ENCODE peak calls at places on chromosome 9, in nine cellular contexts. One of them, this sample, is unnamed.

GRCh38 chr9:137828527-137829259 is 48.9 kb upstream of the CACNA1B start:
- DNase-seq in M059J: peak
- DNase-seq in GM20000: no peak
- DNase-seq in stimulated activated CD4-positive, alpha-beta T cell treated with anti-CD3 and anti-CD28 coated beads, Interleukin-1b, Interleukin-23, amount 100 ng/mL, for 24 hours: no peak
- DNase-seq in substantia nigra: no peak
- DNase-seq in foreskin fibroblast: peak
- DNase-seq in neural progenitor cell: peak
- DNase-seq in activated CD4-positive, alpha-beta T cell treated with anti-CD3 and anti-CD28 coated beads for 24 hours: no peak
- DNase-seq in HTR-8/SVneo: peak
- DNase-seq in this sample: peak

GRCh38 chr9:134884492-134884891 is 3.9 kb downstream of the FCN2 start:
- DNase-seq in M059J: no peak
- DNase-seq in GM20000: no peak
- DNase-seq in stimulated activated CD4-positive, alpha-beta T cell treated with anti-CD3 and anti-CD28 coated beads, Interleukin-1b, Interleukin-23, amount 100 ng/mL, for 24 hours: no peak
- DNase-seq in substantia nigra: no peak
- DNase-seq in foreskin fibroblast: no peak
- DNase-seq in neural progenitor cell: no peak
- DNase-seq in activated CD4-positive, alpha-beta T cell treated with anti-CD3 and anti-CD28 coated beads for 24 hours: no peak
- DNase-seq in HTR-8/SVneo: no peak
- DNase-seq in this sample: no peak

GRCh38 chr9:84379740-84380139 is 39.2 kb upstream of the SLC28A3 start:
- DNase-seq in M059J: no peak
- DNase-seq in GM20000: no peak
- DNase-seq in stimulated activated CD4-positive, alpha-beta T cell treated with anti-CD3 and anti-CD28 coated beads, Interleukin-1b, Interleukin-23, amount 100 ng/mL, for 24 hours: no peak
- DNase-seq in substantia nigra: no peak
- DNase-seq in foreskin fibroblast: no peak
- DNase-seq in neural progenitor cell: no peak
- DNase-seq in activated CD4-positive, alpha-beta T cell treated with anti-CD3 and anti-CD28 coated beads for 24 hours: no peak
- DNase-seq in HTR-8/SVneo: no peak
- DNase-seq in this sample: no peak

GRCh38 chr9:69326261-69326660 is 1.2 kb downstream of the ENTREP1 start:
- DNase-seq in M059J: no peak
- DNase-seq in GM20000: no peak
- DNase-seq in stimulated activated CD4-positive, alpha-beta T cell treated with anti-CD3 and anti-CD28 coated beads, Interleukin-1b, Interleukin-23, amount 100 ng/mL, for 24 hours: no peak
- DNase-seq in substantia nigra: no peak
- DNase-seq in foreskin fibroblast: no peak
- DNase-seq in neural progenitor cell: peak
- DNase-seq in activated CD4-positive, alpha-beta T cell treated with anti-CD3 and anti-CD28 coated beads for 24 hours: no peak
- DNase-seq in HTR-8/SVneo: no peak
- DNase-seq in this sample: no peak

GRCh38 chr9:131999692-132000551 is 79.7 kb downstream of the MED27 start:
- DNase-seq in M059J: peak
- DNase-seq in GM20000: no peak
- DNase-seq in stimulated activated CD4-positive, alpha-beta T cell treated with anti-CD3 and anti-CD28 coated beads, Interleukin-1b, Interleukin-23, amount 100 ng/mL, for 24 hours: no peak
- DNase-seq in substantia nigra: no peak
- DNase-seq in foreskin fibroblast: peak
- DNase-seq in neural progenitor cell: no peak
- DNase-seq in activated CD4-positive, alpha-beta T cell treated with anti-CD3 and anti-CD28 coated beads for 24 hours: no peak
- DNase-seq in HTR-8/SVneo: peak
- DNase-seq in this sample: no peak

GRCh38 chr9:136499071-136499934 is 16.5 kb upstream of the SEC16A start:
- DNase-seq in M059J: no peak
- DNase-seq in GM20000: no peak
- DNase-seq in stimulated activated CD4-positive, alpha-beta T cell treated with anti-CD3 and anti-CD28 coated beads, Interleukin-1b, Interleukin-23, amount 100 ng/mL, for 24 hours: no peak
- DNase-seq in substantia nigra: no peak
- DNase-seq in foreskin fibroblast: no peak
- DNase-seq in neural progenitor cell: no peak
- DNase-seq in activated CD4-positive, alpha-beta T cell treated with anti-CD3 and anti-CD28 coated beads for 24 hours: no peak
- DNase-seq in HTR-8/SVneo: no peak
- DNase-seq in this sample: no peak

GRCh38 chr9:84229186-84229585 is 111.4 kb downstream of the SLC28A3 start:
- DNase-seq in M059J: no peak
- DNase-seq in GM20000: no peak
- DNase-seq in stimulated activated CD4-positive, alpha-beta T cell treated with anti-CD3 and anti-CD28 coated beads, Interleukin-1b, Interleukin-23, amount 100 ng/mL, for 24 hours: no peak
- DNase-seq in substantia nigra: no peak
- DNase-seq in foreskin fibroblast: no peak
- DNase-seq in neural progenitor cell: no peak
- DNase-seq in activated CD4-positive, alpha-beta T cell treated with anti-CD3 and anti-CD28 coated beads for 24 hours: no peak
- DNase-seq in HTR-8/SVneo: no peak
- DNase-seq in this sample: no peak

GRCh38 chr9:114282926-114283325 is 40.0 kb upstream of the ORM1 start:
- DNase-seq in M059J: peak
- DNase-seq in GM20000: no peak
- DNase-seq in stimulated activated CD4-positive, alpha-beta T cell treated with anti-CD3 and anti-CD28 coated beads, Interleukin-1b, Interleukin-23, amount 100 ng/mL, for 24 hours: no peak
- DNase-seq in substantia nigra: no peak
- DNase-seq in foreskin fibroblast: peak
- DNase-seq in neural progenitor cell: no peak
- DNase-seq in activated CD4-positive, alpha-beta T cell treated with anti-CD3 and anti-CD28 coated beads for 24 hours: no peak
- DNase-seq in HTR-8/SVneo: no peak
- DNase-seq in this sample: peak

GRCh38 chr9:32551491-32552049 is 557 bp upstream of the SMIM27 start:
- DNase-seq in M059J: no peak
- DNase-seq in GM20000: peak
- DNase-seq in stimulated activated CD4-positive, alpha-beta T cell treated with anti-CD3 and anti-CD28 coated beads, Interleukin-1b, Interleukin-23, amount 100 ng/mL, for 24 hours: peak
- DNase-seq in substantia nigra: peak
- DNase-seq in foreskin fibroblast: peak
- DNase-seq in neural progenitor cell: peak
- DNase-seq in activated CD4-positive, alpha-beta T cell treated with anti-CD3 and anti-CD28 coated beads for 24 hours: peak
- DNase-seq in HTR-8/SVneo: no peak
- DNase-seq in this sample: no peak

GRCh38 chr9:93139365-93140182 is 5.5 kb upstream of the NINJ1 start:
- DNase-seq in M059J: peak
- DNase-seq in GM20000: no peak
- DNase-seq in stimulated activated CD4-positive, alpha-beta T cell treated with anti-CD3 and anti-CD28 coated beads, Interleukin-1b, Interleukin-23, amount 100 ng/mL, for 24 hours: no peak
- DNase-seq in substantia nigra: no peak
- DNase-seq in foreskin fibroblast: no peak
- DNase-seq in neural progenitor cell: no peak
- DNase-seq in activated CD4-positive, alpha-beta T cell treated with anti-CD3 and anti-CD28 coated beads for 24 hours: no peak
- DNase-seq in HTR-8/SVneo: no peak
- DNase-seq in this sample: no peak